ENCODE peak calls at places on chromosome 21, in six cellular contexts. One of them, this sample, is unnamed.

GRCh38 chr21:36291509-36291908 is 28.5 kb upstream of the MORC3 start:
- ATAC-seq in lower lobe of right lung: no peak
- ATAC-seq in activated naive CD8-positive, alpha-beta T cell treated with anti-CD3 and anti-CD28 coated beads, Interleukin-2, amount 50 U/mL, for 24 hours: no peak
- ATAC-seq in activated CD4-positive, alpha-beta T cell treated with anti-CD3 and anti-CD28 coated beads for 36 hours: no peak
- ATAC-seq in left lung: no peak
- ATAC-seq in RWPE2: no peak
- ATAC-seq in this sample: no peak

GRCh38 chr21:46424062-46424591 is 34.6 kb upstream of the DIP2A start:
- ATAC-seq in lower lobe of right lung: peak
- ATAC-seq in activated naive CD8-positive, alpha-beta T cell treated with anti-CD3 and anti-CD28 coated beads, Interleukin-2, amount 50 U/mL, for 24 hours: peak
- ATAC-seq in activated CD4-positive, alpha-beta T cell treated with anti-CD3 and anti-CD28 coated beads for 36 hours: peak
- ATAC-seq in left lung: no peak
- ATAC-seq in RWPE2: no peak
- ATAC-seq in this sample: peak

GRCh38 chr21:25189497-25189896 is 417.8 kb downstream of the MRPL39 start:
- ATAC-seq in lower lobe of right lung: no peak
- ATAC-seq in activated naive CD8-positive, alpha-beta T cell treated with anti-CD3 and anti-CD28 coated beads, Interleukin-2, amount 50 U/mL, for 24 hours: no peak
- ATAC-seq in activated CD4-positive, alpha-beta T cell treated with anti-CD3 and anti-CD28 coated beads for 36 hours: no peak
- ATAC-seq in left lung: no peak
- ATAC-seq in RWPE2: no peak
- ATAC-seq in this sample: no peak

GRCh38 chr21:41559658-41560599 is 52.0 kb upstream of the TMPRSS2 start:
- ATAC-seq in lower lobe of right lung: no peak
- ATAC-seq in activated naive CD8-positive, alpha-beta T cell treated with anti-CD3 and anti-CD28 coated beads, Interleukin-2, amount 50 U/mL, for 24 hours: peak
- ATAC-seq in activated CD4-positive, alpha-beta T cell treated with anti-CD3 and anti-CD28 coated beads for 36 hours: peak
- ATAC-seq in left lung: no peak
- ATAC-seq in RWPE2: no peak
- ATAC-seq in this sample: peak

GRCh38 chr21:45098867-45099266 is 24.5 kb downstream of the ADARB1 start:
- ATAC-seq in lower lobe of right lung: no peak
- ATAC-seq in activated naive CD8-positive, alpha-beta T cell treated with anti-CD3 and anti-CD28 coated beads, Interleukin-2, amount 50 U/mL, for 24 hours: no peak
- ATAC-seq in activated CD4-positive, alpha-beta T cell treated with anti-CD3 and anti-CD28 coated beads for 36 hours: peak
- ATAC-seq in left lung: peak
- ATAC-seq in RWPE2: no peak
- ATAC-seq in this sample: no peak

GRCh38 chr21:23853796-23854379 is 1753.4 kb downstream of the MRPL39 start:
- ATAC-seq in lower lobe of right lung: peak
- ATAC-seq in activated naive CD8-positive, alpha-beta T cell treated with anti-CD3 and anti-CD28 coated beads, Interleukin-2, amount 50 U/mL, for 24 hours: peak
- ATAC-seq in activated CD4-positive, alpha-beta T cell treated with anti-CD3 and anti-CD28 coated beads for 36 hours: peak
- ATAC-seq in left lung: peak
- ATAC-seq in RWPE2: peak
- ATAC-seq in this sample: peak

GRCh38 chr21:32978346-32979270 is 47.1 kb upstream of the OLIG2 start:
- ATAC-seq in lower lobe of right lung: no peak
- ATAC-seq in activated naive CD8-positive, alpha-beta T cell treated with anti-CD3 and anti-CD28 coated beads, Interleukin-2, amount 50 U/mL, for 24 hours: no peak
- ATAC-seq in activated CD4-positive, alpha-beta T cell treated with anti-CD3 and anti-CD28 coated beads for 36 hours: no peak
- ATAC-seq in left lung: no peak
- ATAC-seq in RWPE2: no peak
- ATAC-seq in this sample: no peak

GRCh38 chr21:45207839-45208626 is 79.7 kb downstream of the POFUT2 start:
- ATAC-seq in lower lobe of right lung: no peak
- ATAC-seq in activated naive CD8-positive, alpha-beta T cell treated with anti-CD3 and anti-CD28 coated beads, Interleukin-2, amount 50 U/mL, for 24 hours: no peak
- ATAC-seq in activated CD4-positive, alpha-beta T cell treated with anti-CD3 and anti-CD28 coated beads for 36 hours: no peak
- ATAC-seq in left lung: no peak
- ATAC-seq in RWPE2: no peak
- ATAC-seq in this sample: no peak

GRCh38 chr21:44881586-44881939 is 8.1 kb upstream of the PTTG1IP start:
- ATAC-seq in lower lobe of right lung: no peak
- ATAC-seq in activated naive CD8-positive, alpha-beta T cell treated with anti-CD3 and anti-CD28 coated beads, Interleukin-2, amount 50 U/mL, for 24 hours: peak
- ATAC-seq in activated CD4-positive, alpha-beta T cell treated with anti-CD3 and anti-CD28 coated beads for 36 hours: peak
- ATAC-seq in left lung: no peak
- ATAC-seq in RWPE2: no peak
- ATAC-seq in this sample: peak

GRCh38 chr21:26806734-26807372 is 38.4 kb downstream of the ADAMTS1 start:
- ATAC-seq in lower lobe of right lung: no peak
- ATAC-seq in activated naive CD8-positive, alpha-beta T cell treated with anti-CD3 and anti-CD28 coated beads, Interleukin-2, amount 50 U/mL, for 24 hours: no peak
- ATAC-seq in activated CD4-positive, alpha-beta T cell treated with anti-CD3 and anti-CD28 coated beads for 36 hours: no peak
- ATAC-seq in left lung: no peak
- ATAC-seq in RWPE2: peak
- ATAC-seq in this sample: no peak

GRCh38 chr21:34670220-34670961 is 1.6 kb downstream of the CLIC6 start:
- ATAC-seq in lower lobe of right lung: peak
- ATAC-seq in activated naive CD8-positive, alpha-beta T cell treated with anti-CD3 and anti-CD28 coated beads, Interleukin-2, amount 50 U/mL, for 24 hours: peak
- ATAC-seq in activated CD4-positive, alpha-beta T cell treated with anti-CD3 and anti-CD28 coated beads for 36 hours: peak
- ATAC-seq in left lung: peak
- ATAC-seq in RWPE2: peak
- ATAC-seq in this sample: peak

GRCh38 chr21:23890652-23891051 is 1716.6 kb downstream of the MRPL39 start:
- ATAC-seq in lower lobe of right lung: no peak
- ATAC-seq in activated naive CD8-positive, alpha-beta T cell treated with anti-CD3 and anti-CD28 coated beads, Interleukin-2, amount 50 U/mL, for 24 hours: no peak
- ATAC-seq in activated CD4-positive, alpha-beta T cell treated with anti-CD3 and anti-CD28 coated beads for 36 hours: no peak
- ATAC-seq in left lung: no peak
- ATAC-seq in RWPE2: no peak
- ATAC-seq in this sample: no peak

GRCh38 chr21:44331650-44332306 is 7.4 kb downstream of the CFAP410 start:
- ATAC-seq in lower lobe of right lung: no peak
- ATAC-seq in activated naive CD8-positive, alpha-beta T cell treated with anti-CD3 and anti-CD28 coated beads, Interleukin-2, amount 50 U/mL, for 24 hours: no peak
- ATAC-seq in activated CD4-positive, alpha-beta T cell treated with anti-CD3 and anti-CD28 coated beads for 36 hours: no peak
- ATAC-seq in left lung: no peak
- ATAC-seq in RWPE2: no peak
- ATAC-seq in this sample: no peak

GRCh38 chr21:25360593-25360992 is 246.7 kb downstream of the MRPL39 start:
- ATAC-seq in lower lobe of right lung: no peak
- ATAC-seq in activated naive CD8-positive, alpha-beta T cell treated with anti-CD3 and anti-CD28 coated beads, Interleukin-2, amount 50 U/mL, for 24 hours: peak
- ATAC-seq in activated CD4-positive, alpha-beta T cell treated with anti-CD3 and anti-CD28 coated beads for 36 hours: peak
- ATAC-seq in left lung: no peak
- ATAC-seq in RWPE2: no peak
- ATAC-seq in this sample: peak

GRCh38 chr21:38984568-38984967 is 178.8 kb downstream of the ETS2 start:
- ATAC-seq in lower lobe of right lung: no peak
- ATAC-seq in activated naive CD8-positive, alpha-beta T cell treated with anti-CD3 and anti-CD28 coated beads, Interleukin-2, amount 50 U/mL, for 24 hours: peak
- ATAC-seq in activated CD4-positive, alpha-beta T cell treated with anti-CD3 and anti-CD28 coated beads for 36 hours: no peak
- ATAC-seq in left lung: no peak
- ATAC-seq in RWPE2: no peak
- ATAC-seq in this sample: no peak

GRCh38 chr21:41369915-41370839 is 8.3 kb downstream of the MX2 start:
- ATAC-seq in lower lobe of right lung: peak
- ATAC-seq in activated naive CD8-positive, alpha-beta T cell treated with anti-CD3 and anti-CD28 coated beads, Interleukin-2, amount 50 U/mL, for 24 hours: no peak
- ATAC-seq in activated CD4-positive, alpha-beta T cell treated with anti-CD3 and anti-CD28 coated beads for 36 hours: peak
- ATAC-seq in left lung: peak
- ATAC-seq in RWPE2: no peak
- ATAC-seq in this sample: peak

GRCh38 chr21:28737671-28738279 is 254.9 kb downstream of the LTN1 start:
- ATAC-seq in lower lobe of right lung: no peak
- ATAC-seq in activated naive CD8-positive, alpha-beta T cell treated with anti-CD3 and anti-CD28 coated beads, Interleukin-2, amount 50 U/mL, for 24 hours: no peak
- ATAC-seq in activated CD4-positive, alpha-beta T cell treated with anti-CD3 and anti-CD28 coated beads for 36 hours: no peak
- ATAC-seq in left lung: no peak
- ATAC-seq in RWPE2: peak
- ATAC-seq in this sample: no peak

GRCh38 chr21:38899277-38899947 is 93.7 kb downstream of the ETS2 start:
- ATAC-seq in lower lobe of right lung: no peak
- ATAC-seq in activated naive CD8-positive, alpha-beta T cell treated with anti-CD3 and anti-CD28 coated beads, Interleukin-2, amount 50 U/mL, for 24 hours: peak
- ATAC-seq in activated CD4-positive, alpha-beta T cell treated with anti-CD3 and anti-CD28 coated beads for 36 hours: peak
- ATAC-seq in left lung: no peak
- ATAC-seq in RWPE2: no peak
- ATAC-seq in this sample: peak

GRCh38 chr21:41196990-41197389 is 29.0 kb downstream of the BACE2 start:
- ATAC-seq in lower lobe of right lung: no peak
- ATAC-seq in activated naive CD8-positive, alpha-beta T cell treated with anti-CD3 and anti-CD28 coated beads, Interleukin-2, amount 50 U/mL, for 24 hours: no peak
- ATAC-seq in activated CD4-positive, alpha-beta T cell treated with anti-CD3 and anti-CD28 coated beads for 36 hours: no peak
- ATAC-seq in left lung: no peak
- ATAC-seq in RWPE2: no peak
- ATAC-seq in this sample: no peak

GRCh38 chr21:40507978-40508377 is 339.0 kb downstream of the DSCAM start:
- ATAC-seq in lower lobe of right lung: peak
- ATAC-seq in activated naive CD8-positive, alpha-beta T cell treated with anti-CD3 and anti-CD28 coated beads, Interleukin-2, amount 50 U/mL, for 24 hours: no peak
- ATAC-seq in activated CD4-positive, alpha-beta T cell treated with anti-CD3 and anti-CD28 coated beads for 36 hours: no peak
- ATAC-seq in left lung: peak
- ATAC-seq in RWPE2: peak
- ATAC-seq in this sample: no peak

GRCh38 chr21:32734214-32734613 is 6.4 kb upstream of the SYNJ1 start:
- ATAC-seq in lower lobe of right lung: no peak
- ATAC-seq in activated naive CD8-positive, alpha-beta T cell treated with anti-CD3 and anti-CD28 coated beads, Interleukin-2, amount 50 U/mL, for 24 hours: peak
- ATAC-seq in activated CD4-positive, alpha-beta T cell treated with anti-CD3 and anti-CD28 coated beads for 36 hours: peak
- ATAC-seq in left lung: no peak
- ATAC-seq in RWPE2: no peak
- ATAC-seq in this sample: peak

GRCh38 chr21:45971487-45972352 is 9.8 kb upstream of the COL6A1 start:
- ATAC-seq in lower lobe of right lung: peak
- ATAC-seq in activated naive CD8-positive, alpha-beta T cell treated with anti-CD3 and anti-CD28 coated beads, Interleukin-2, amount 50 U/mL, for 24 hours: no peak
- ATAC-seq in activated CD4-positive, alpha-beta T cell treated with anti-CD3 and anti-CD28 coated beads for 36 hours: no peak
- ATAC-seq in left lung: no peak
- ATAC-seq in RWPE2: no peak
- ATAC-seq in this sample: no peak

GRCh38 chr21:22900511-22900910 is 1902.3 kb downstream of the NCAM2 start:
- ATAC-seq in lower lobe of right lung: no peak
- ATAC-seq in activated naive CD8-positive, alpha-beta T cell treated with anti-CD3 and anti-CD28 coated beads, Interleukin-2, amount 50 U/mL, for 24 hours: no peak
- ATAC-seq in activated CD4-positive, alpha-beta T cell treated with anti-CD3 and anti-CD28 coated beads for 36 hours: no peak
- ATAC-seq in left lung: peak
- ATAC-seq in RWPE2: peak
- ATAC-seq in this sample: no peak

GRCh38 chr21:46078984-46079356 is 18.9 kb upstream of the COL6A2 start:
- ATAC-seq in lower lobe of right lung: no peak
- ATAC-seq in activated naive CD8-positive, alpha-beta T cell treated with anti-CD3 and anti-CD28 coated beads, Interleukin-2, amount 50 U/mL, for 24 hours: no peak
- ATAC-seq in activated CD4-positive, alpha-beta T cell treated with anti-CD3 and anti-CD28 coated beads for 36 hours: no peak
- ATAC-seq in left lung: no peak
- ATAC-seq in RWPE2: no peak
- ATAC-seq in this sample: no peak

GRCh38 chr21:33541756-33542639 is at the start of gene GART:
- ATAC-seq in lower lobe of right lung: peak
- ATAC-seq in activated naive CD8-positive, alpha-beta T cell treated with anti-CD3 and anti-CD28 coated beads, Interleukin-2, amount 50 U/mL, for 24 hours: peak
- ATAC-seq in activated CD4-positive, alpha-beta T cell treated with anti-CD3 and anti-CD28 coated beads for 36 hours: peak
- ATAC-seq in left lung: peak
- ATAC-seq in RWPE2: peak
- ATAC-seq in this sample: peak